ENCODE peak calls at places on chromosomes 6 and 20, in eight cellular contexts. One of them, this sample, is unnamed.
A peak's percentile ranks its signal among the peaks of the same experiment; 100 is the strongest.

GRCh38 chr6:333379-334002 is 41.2 kb downstream of the DUSP22 start:
- DNase-seq in NCI-H2081 treated with DMSO at 0.1 percent for 48 hours: no peak
- DNase-seq in Right ventricle myocardium superior: no peak
- DNase-seq in nucleus accumbens: no peak
- DNase-seq in progenitor cell of endocrine pancreas: no peak
- DNase-seq in AG09319: no peak
- DNase-seq in GM12865: no peak
- DNase-seq in HEK293T: no peak
- DNase-seq in this sample: no peak

GRCh38 chr6:166932116-166932515 is 24.2 kb downstream of the RNASET2 start:
- DNase-seq in NCI-H2081 treated with DMSO at 0.1 percent for 48 hours: no peak
- DNase-seq in Right ventricle myocardium superior: no peak
- DNase-seq in nucleus accumbens: no peak
- DNase-seq in progenitor cell of endocrine pancreas: no peak
- DNase-seq in AG09319: no peak
- DNase-seq in GM12865: no peak
- DNase-seq in HEK293T: no peak
- DNase-seq in this sample: no peak

GRCh38 chr20:46751856-46752255 is 42.4 kb downstream of the SLC2A10 start:
- DNase-seq in NCI-H2081 treated with DMSO at 0.1 percent for 48 hours: no peak
- DNase-seq in Right ventricle myocardium superior: no peak
- DNase-seq in nucleus accumbens: no peak
- DNase-seq in progenitor cell of endocrine pancreas: no peak
- DNase-seq in AG09319: no peak
- DNase-seq in GM12865: no peak
- DNase-seq in HEK293T: no peak
- DNase-seq in this sample: no peak

GRCh38 chr6:12950879-12951814 is 234.6 kb downstream of the PHACTR1 start:
- DNase-seq in NCI-H2081 treated with DMSO at 0.1 percent for 48 hours: no peak
- DNase-seq in Right ventricle myocardium superior: no peak
- DNase-seq in nucleus accumbens: no peak
- DNase-seq in progenitor cell of endocrine pancreas: no peak
- DNase-seq in AG09319: no peak
- DNase-seq in GM12865: no peak
- DNase-seq in HEK293T: no peak
- DNase-seq in this sample: no peak

GRCh38 chr20:45359406-45360148 is 3.4 kb upstream of the SYS1 start:
- DNase-seq in NCI-H2081 treated with DMSO at 0.1 percent for 48 hours: no peak
- DNase-seq in Right ventricle myocardium superior: no peak
- DNase-seq in nucleus accumbens: no peak
- DNase-seq in progenitor cell of endocrine pancreas: no peak
- DNase-seq in AG09319: no peak
- DNase-seq in GM12865: peak; percentile 25
- DNase-seq in HEK293T: no peak
- DNase-seq in this sample: no peak

GRCh38 chr20:25588491-25588890 is 3.2 kb upstream of the NINL start:
- DNase-seq in NCI-H2081 treated with DMSO at 0.1 percent for 48 hours: no peak
- DNase-seq in Right ventricle myocardium superior: no peak
- DNase-seq in nucleus accumbens: no peak
- DNase-seq in progenitor cell of endocrine pancreas: no peak
- DNase-seq in AG09319: no peak
- DNase-seq in GM12865: no peak
- DNase-seq in HEK293T: no peak
- DNase-seq in this sample: no peak

GRCh38 chr6:84767591-84768201 is 3.3 kb upstream of the TBX18 start:
- DNase-seq in NCI-H2081 treated with DMSO at 0.1 percent for 48 hours: no peak
- DNase-seq in Right ventricle myocardium superior: no peak
- DNase-seq in nucleus accumbens: no peak
- DNase-seq in progenitor cell of endocrine pancreas: no peak
- DNase-seq in AG09319: no peak
- DNase-seq in GM12865: no peak
- DNase-seq in HEK293T: no peak
- DNase-seq in this sample: no peak

GRCh38 chr6:98946877-98947410 is 802 bp downstream of the FBXL4 start:
- DNase-seq in NCI-H2081 treated with DMSO at 0.1 percent for 48 hours: no peak
- DNase-seq in Right ventricle myocardium superior: peak; percentile 44
- DNase-seq in nucleus accumbens: no peak
- DNase-seq in progenitor cell of endocrine pancreas: no peak
- DNase-seq in AG09319: no peak
- DNase-seq in GM12865: peak; percentile 62
- DNase-seq in HEK293T: peak; percentile 15
- DNase-seq in this sample: no peak

GRCh38 chr6:158752613-158753012 is 66.6 kb downstream of the EZR start:
- DNase-seq in NCI-H2081 treated with DMSO at 0.1 percent for 48 hours: peak; percentile 5
- DNase-seq in Right ventricle myocardium superior: peak; percentile 69
- DNase-seq in nucleus accumbens: peak; percentile 68
- DNase-seq in progenitor cell of endocrine pancreas: no peak
- DNase-seq in AG09319: no peak
- DNase-seq in GM12865: no peak
- DNase-seq in HEK293T: peak; percentile 6
- DNase-seq in this sample: peak; percentile 80

GRCh38 chr6:112927641-112928040 is 580.5 kb downstream of the RFPL4B start:
- DNase-seq in NCI-H2081 treated with DMSO at 0.1 percent for 48 hours: no peak
- DNase-seq in Right ventricle myocardium superior: no peak
- DNase-seq in nucleus accumbens: no peak
- DNase-seq in progenitor cell of endocrine pancreas: no peak
- DNase-seq in AG09319: no peak
- DNase-seq in GM12865: no peak
- DNase-seq in HEK293T: no peak
- DNase-seq in this sample: no peak

GRCh38 chr20:52150440-52151258 is 40.9 kb downstream of the ZFP64 start:
- DNase-seq in NCI-H2081 treated with DMSO at 0.1 percent for 48 hours: peak; percentile 21
- DNase-seq in Right ventricle myocardium superior: no peak
- DNase-seq in nucleus accumbens: no peak
- DNase-seq in progenitor cell of endocrine pancreas: no peak
- DNase-seq in AG09319: peak; percentile 5
- DNase-seq in GM12865: peak; percentile 55
- DNase-seq in HEK293T: peak; percentile 47
- DNase-seq in this sample: no peak

GRCh38 chr6:108027594-108027993 is 46.9 kb downstream of the OSTM1 start:
- DNase-seq in NCI-H2081 treated with DMSO at 0.1 percent for 48 hours: no peak
- DNase-seq in Right ventricle myocardium superior: no peak
- DNase-seq in nucleus accumbens: no peak
- DNase-seq in progenitor cell of endocrine pancreas: no peak
- DNase-seq in AG09319: no peak
- DNase-seq in GM12865: no peak
- DNase-seq in HEK293T: no peak
- DNase-seq in this sample: no peak

GRCh38 chr20:47673671-47673955 is 111.7 kb downstream of the SULF2 start:
- DNase-seq in NCI-H2081 treated with DMSO at 0.1 percent for 48 hours: no peak
- DNase-seq in Right ventricle myocardium superior: no peak
- DNase-seq in nucleus accumbens: no peak
- DNase-seq in progenitor cell of endocrine pancreas: no peak
- DNase-seq in AG09319: no peak
- DNase-seq in GM12865: no peak
- DNase-seq in HEK293T: no peak
- DNase-seq in this sample: no peak

GRCh38 chr6:84842526-84843161 is 78.2 kb upstream of the TBX18 start:
- DNase-seq in NCI-H2081 treated with DMSO at 0.1 percent for 48 hours: no peak
- DNase-seq in Right ventricle myocardium superior: no peak
- DNase-seq in nucleus accumbens: no peak
- DNase-seq in progenitor cell of endocrine pancreas: no peak
- DNase-seq in AG09319: no peak
- DNase-seq in GM12865: no peak
- DNase-seq in HEK293T: no peak
- DNase-seq in this sample: no peak

GRCh38 chr6:53290547-53291510 is 57.9 kb downstream of the ELOVL5 start:
- DNase-seq in NCI-H2081 treated with DMSO at 0.1 percent for 48 hours: no peak
- DNase-seq in Right ventricle myocardium superior: no peak
- DNase-seq in nucleus accumbens: no peak
- DNase-seq in progenitor cell of endocrine pancreas: no peak
- DNase-seq in AG09319: no peak
- DNase-seq in GM12865: no peak
- DNase-seq in HEK293T: no peak
- DNase-seq in this sample: no peak

GRCh38 chr20:45291526-45291925 is 15.1 kb upstream of the RBPJL start:
- DNase-seq in NCI-H2081 treated with DMSO at 0.1 percent for 48 hours: no peak
- DNase-seq in Right ventricle myocardium superior: no peak
- DNase-seq in nucleus accumbens: no peak
- DNase-seq in progenitor cell of endocrine pancreas: no peak
- DNase-seq in AG09319: no peak
- DNase-seq in GM12865: no peak
- DNase-seq in HEK293T: no peak
- DNase-seq in this sample: no peak

GRCh38 chr6:160930547-160931377 is 60.8 kb upstream of the MAP3K4 start:
- DNase-seq in NCI-H2081 treated with DMSO at 0.1 percent for 48 hours: no peak
- DNase-seq in Right ventricle myocardium superior: peak; percentile 82
- DNase-seq in nucleus accumbens: peak; percentile 12
- DNase-seq in progenitor cell of endocrine pancreas: peak; percentile 79
- DNase-seq in AG09319: peak; percentile 59
- DNase-seq in GM12865: peak; percentile 61
- DNase-seq in HEK293T: peak; percentile 88
- DNase-seq in this sample: peak; percentile 75

GRCh38 chr6:41964201-41964887 is 22.7 kb upstream of the CCND3 start:
- DNase-seq in NCI-H2081 treated with DMSO at 0.1 percent for 48 hours: no peak
- DNase-seq in Right ventricle myocardium superior: no peak
- DNase-seq in nucleus accumbens: no peak
- DNase-seq in progenitor cell of endocrine pancreas: no peak
- DNase-seq in AG09319: no peak
- DNase-seq in GM12865: peak; percentile 3
- DNase-seq in HEK293T: no peak
- DNase-seq in this sample: no peak

GRCh38 chr6:3317741-3318211 is 59.0 kb downstream of the PSMG4 start:
- DNase-seq in NCI-H2081 treated with DMSO at 0.1 percent for 48 hours: no peak
- DNase-seq in Right ventricle myocardium superior: no peak
- DNase-seq in nucleus accumbens: no peak
- DNase-seq in progenitor cell of endocrine pancreas: no peak
- DNase-seq in AG09319: no peak
- DNase-seq in GM12865: no peak
- DNase-seq in HEK293T: no peak
- DNase-seq in this sample: no peak

GRCh38 chr6:134686071-134686470 is 263.8 kb downstream of the ALDH8A1 start:
- DNase-seq in NCI-H2081 treated with DMSO at 0.1 percent for 48 hours: no peak
- DNase-seq in Right ventricle myocardium superior: no peak
- DNase-seq in nucleus accumbens: no peak
- DNase-seq in progenitor cell of endocrine pancreas: no peak
- DNase-seq in AG09319: no peak
- DNase-seq in GM12865: no peak
- DNase-seq in HEK293T: no peak
- DNase-seq in this sample: no peak

GRCh38 chr6:97586344-97586743 is 303.3 kb upstream of the MMS22L start:
- DNase-seq in NCI-H2081 treated with DMSO at 0.1 percent for 48 hours: no peak
- DNase-seq in Right ventricle myocardium superior: no peak
- DNase-seq in nucleus accumbens: no peak
- DNase-seq in progenitor cell of endocrine pancreas: no peak
- DNase-seq in AG09319: peak; percentile 2
- DNase-seq in GM12865: peak; percentile 24
- DNase-seq in HEK293T: peak; percentile 17
- DNase-seq in this sample: no peak

GRCh38 chr6:97038437-97038836 is 113.9 kb downstream of the KLHL32 start:
- DNase-seq in NCI-H2081 treated with DMSO at 0.1 percent for 48 hours: no peak
- DNase-seq in Right ventricle myocardium superior: no peak
- DNase-seq in nucleus accumbens: no peak
- DNase-seq in progenitor cell of endocrine pancreas: no peak
- DNase-seq in AG09319: no peak
- DNase-seq in GM12865: no peak
- DNase-seq in HEK293T: no peak
- DNase-seq in this sample: no peak

GRCh38 chr6:72371473-72371872 is 250.4 kb upstream of the KCNQ5 start:
- DNase-seq in NCI-H2081 treated with DMSO at 0.1 percent for 48 hours: no peak
- DNase-seq in Right ventricle myocardium superior: no peak
- DNase-seq in nucleus accumbens: no peak
- DNase-seq in progenitor cell of endocrine pancreas: no peak
- DNase-seq in AG09319: no peak
- DNase-seq in GM12865: no peak
- DNase-seq in HEK293T: no peak
- DNase-seq in this sample: no peak

GRCh38 chr20:2729791-2730190 is 37.2 kb downstream of the EBF4 start:
- DNase-seq in NCI-H2081 treated with DMSO at 0.1 percent for 48 hours: no peak
- DNase-seq in Right ventricle myocardium superior: no peak
- DNase-seq in nucleus accumbens: no peak
- DNase-seq in progenitor cell of endocrine pancreas: no peak
- DNase-seq in AG09319: no peak
- DNase-seq in GM12865: no peak
- DNase-seq in HEK293T: no peak
- DNase-seq in this sample: no peak

GRCh38 chr6:121436172-121436965 is 923 bp downstream of the GJA1 start:
- DNase-seq in NCI-H2081 treated with DMSO at 0.1 percent for 48 hours: no peak
- DNase-seq in Right ventricle myocardium superior: no peak
- DNase-seq in nucleus accumbens: no peak
- DNase-seq in progenitor cell of endocrine pancreas: no peak
- DNase-seq in AG09319: no peak
- DNase-seq in GM12865: no peak
- DNase-seq in HEK293T: no peak
- DNase-seq in this sample: no peak

GRCh38 chr6:69818223-69818930 is 21.6 kb upstream of the LMBRD1 start:
- DNase-seq in NCI-H2081 treated with DMSO at 0.1 percent for 48 hours: no peak
- DNase-seq in Right ventricle myocardium superior: no peak
- DNase-seq in nucleus accumbens: no peak
- DNase-seq in progenitor cell of endocrine pancreas: no peak
- DNase-seq in AG09319: no peak
- DNase-seq in GM12865: no peak
- DNase-seq in HEK293T: no peak
- DNase-seq in this sample: no peak

GRCh38 chr20:61536671-61537070 is 284.6 kb downstream of the CDH4 start:
- DNase-seq in NCI-H2081 treated with DMSO at 0.1 percent for 48 hours: no peak
- DNase-seq in Right ventricle myocardium superior: no peak
- DNase-seq in nucleus accumbens: no peak
- DNase-seq in progenitor cell of endocrine pancreas: no peak
- DNase-seq in AG09319: no peak
- DNase-seq in GM12865: no peak
- DNase-seq in HEK293T: no peak
- DNase-seq in this sample: no peak

GRCh38 chr6:34301408-34301807 is 52.6 kb upstream of the SMIM29 start:
- DNase-seq in NCI-H2081 treated with DMSO at 0.1 percent for 48 hours: no peak
- DNase-seq in Right ventricle myocardium superior: peak; percentile 70
- DNase-seq in nucleus accumbens: no peak
- DNase-seq in progenitor cell of endocrine pancreas: no peak
- DNase-seq in AG09319: no peak
- DNase-seq in GM12865: no peak
- DNase-seq in HEK293T: no peak
- DNase-seq in this sample: no peak

GRCh38 chr6:104632565-104632964 is 227.2 kb downstream of the HACE1 start:
- DNase-seq in NCI-H2081 treated with DMSO at 0.1 percent for 48 hours: no peak
- DNase-seq in Right ventricle myocardium superior: no peak
- DNase-seq in nucleus accumbens: no peak
- DNase-seq in progenitor cell of endocrine pancreas: no peak
- DNase-seq in AG09319: no peak
- DNase-seq in GM12865: no peak
- DNase-seq in HEK293T: no peak
- DNase-seq in this sample: no peak

GRCh38 chr6:57216235-57217101 is 5.6 kb downstream of the RAB23 start:
- DNase-seq in NCI-H2081 treated with DMSO at 0.1 percent for 48 hours: no peak
- DNase-seq in Right ventricle myocardium superior: peak; percentile 48
- DNase-seq in nucleus accumbens: no peak
- DNase-seq in progenitor cell of endocrine pancreas: no peak
- DNase-seq in AG09319: no peak
- DNase-seq in GM12865: no peak
- DNase-seq in HEK293T: no peak
- DNase-seq in this sample: peak; percentile 1

GRCh38 chr6:33856655-33857054 is 52.9 kb upstream of the MLN start:
- DNase-seq in NCI-H2081 treated with DMSO at 0.1 percent for 48 hours: no peak
- DNase-seq in Right ventricle myocardium superior: no peak
- DNase-seq in nucleus accumbens: no peak
- DNase-seq in progenitor cell of endocrine pancreas: no peak
- DNase-seq in AG09319: no peak
- DNase-seq in GM12865: peak; percentile 79
- DNase-seq in HEK293T: no peak
- DNase-seq in this sample: no peak

This sample was measured in anterior cingulate cortex.